ENCODE peak calls at places on chromosome X, in eight cellular contexts. I is hepatocyte, E is aorta, T is breast epithelium, K is lower lobe of right lung, S is mammary epithelial cell, L is BE2C, G is transverse colon. Z is an unnamed sample.

GRCh38 chrX:11770320-11770719 is 12.3 kb downstream of the MSL3 start:
- DNase-seq in S (peak; percentile 31), L (peak; percentile 8), K (peak; percentile 43), I (peak; percentile 55), T (no peak), E (no peak), G (peak; percentile 28), Z (peak; percentile 51)

GRCh38 chrX:94400488-94400887 is 726.5 kb downstream of the FAM133A start:
- DNase-seq in L (no peak), K (no peak), E (no peak), S (peak; percentile 98), T (peak; percentile 72), I (peak; percentile 18), G (no peak), Z (no peak)

GRCh38 chrX:96564595-96564994 is 120.0 kb upstream of the DIAPH2 start:
- DNase-seq in T (no peak), S (no peak), K (no peak), G (no peak), I (no peak), E (no peak), L (no peak), Z (no peak)

GRCh38 chrX:13102636-13103035 is 58.2 kb upstream of the FAM9C start:
- DNase-seq in I (no peak), G (no peak), T (no peak), L (no peak), S (no peak), K (no peak), E (no peak), Z (peak; percentile 51)

GRCh38 chrX:56248492-56248891 is 16.3 kb downstream of the KLF8 start:
- DNase-seq in G (peak; percentile 64), S (no peak), L (peak; percentile 40), I (peak; percentile 65), T (no peak), E (peak; percentile 47), K (peak; percentile 47), Z (peak; percentile 47)

GRCh38 chrX:55715847-55716246 is 1.7 kb upstream of the RRAGB start:
- DNase-seq in G (no peak), S (no peak), E (no peak), K (no peak), T (no peak), L (peak; percentile 4), I (no peak), Z (no peak)

GRCh38 chrX:31459361-31459760 is 387.5 kb upstream of the FTHL17 start:
- DNase-seq in I (no peak), T (no peak), E (no peak), S (no peak), L (no peak), G (no peak), K (no peak), Z (no peak)

GRCh38 chrX:13099121-13099520 is 54.7 kb upstream of the FAM9C start:
- DNase-seq in T (no peak), E (no peak), G (no peak), K (no peak), S (peak; percentile 54), I (no peak), L (no peak), Z (peak; percentile 76)

GRCh38 chrX:69163936-69164741 is 1.1 kb downstream of the PJA1 start:
- DNase-seq in G (peak; percentile 27), K (peak; percentile 53), S (no peak), T (no peak), E (no peak), I (peak; percentile 51), L (peak; percentile 31), Z (peak; percentile 13)

GRCh38 chrX:17154001-17154400 is 207.5 kb downstream of the REPS2 start:
- DNase-seq in G (no peak), K (no peak), E (no peak), L (no peak), I (no peak), S (peak; percentile 35), T (no peak), Z (no peak)

GRCh38 chrX:14872851-14873675 is at the start of the genes FANCB and MOSPD2:
- DNase-seq in T (peak; percentile 92), E (peak; percentile 97), K (peak; percentile 97), L (peak; percentile 95), I (peak; percentile 96), G (peak; percentile 95), S (peak; percentile 93), Z (peak; percentile 95)

GRCh38 chrX:38561951-38562719 is 793 bp downstream of the TSPAN7 start:
- DNase-seq in E (peak; percentile 47), L (peak; percentile 63), I (peak; percentile 37), G (peak; percentile 22), S (no peak), T (no peak), K (peak; percentile 44), Z (no peak)

GRCh38 chrX:154123241-154124219 is 20.5 kb upstream of the OPN1LW start:
- DNase-seq in E (no peak), K (peak; percentile 76), L (peak; percentile 27), T (no peak), G (peak; percentile 62), I (peak; percentile 26), S (no peak), Z (peak; percentile 52)

GRCh38 chrX:56232221-56233082 is at the start of gene KLF8:
- DNase-seq in L (no peak), E (peak; percentile 59), I (peak; percentile 58), K (peak; percentile 69), T (peak; percentile 43), S (peak; percentile 71), G (peak; percentile 68), Z (no peak)

GRCh38 chrX:63282077-63282476 is 69.1 kb downstream of the SPIN4 start:
- DNase-seq in G (no peak), S (no peak), E (no peak), T (no peak), I (no peak), K (no peak), L (no peak), Z (peak; percentile 21)

GRCh38 chrX:96464880-96465558 is 219.6 kb upstream of the DIAPH2 start:
- DNase-seq in T (no peak), G (no peak), L (no peak), I (no peak), E (no peak), S (no peak), K (no peak), Z (no peak)

GRCh38 chrX:129577877-129578276 is 37.8 kb downstream of the OCRL start:
- DNase-seq in T (no peak), G (no peak), K (no peak), L (no peak), E (no peak), I (no peak), S (no peak), Z (no peak)

GRCh38 chrX:41799661-41800060 is 75.7 kb downstream of the GPR82 start:
- DNase-seq in L (no peak), K (no peak), G (no peak), I (no peak), S (no peak), E (no peak), T (no peak), Z (no peak)

GRCh38 chrX:120350458-120351138 is 11.3 kb upstream of the ATP1B4 start:
- DNase-seq in L (no peak), T (no peak), E (no peak), I (no peak), K (no peak), G (no peak), S (no peak), Z (no peak)

GRCh38 chrX:129600981-129601424 is 53.8 kb downstream of the APLN start:
- DNase-seq in I (peak; percentile 34), T (no peak), L (no peak), S (peak; percentile 30), G (no peak), E (no peak), K (no peak), Z (peak; percentile 21)

GRCh38 chrX:74578137-74578536 is 36.3 kb downstream of the RLIM start:
- DNase-seq in I (no peak), S (no peak), L (no peak), G (no peak), K (no peak), T (no peak), E (no peak), Z (no peak)

GRCh38 chrX:13937370-13938052 is 92.2 kb downstream of the GEMIN8 start:
- DNase-seq in T (no peak), K (no peak), I (no peak), L (peak; percentile 26), E (no peak), S (no peak), G (no peak), Z (no peak)

GRCh38 chrX:37745354-37745753 is 34.5 kb upstream of the CYBB start:
- DNase-seq in S (peak; percentile 51), T (peak; percentile 47), E (peak; percentile 86), G (peak; percentile 84), I (peak; percentile 79), L (peak; percentile 68), K (peak; percentile 72), Z (peak; percentile 51)

GRCh38 chrX:112646651-112647050 is 33.1 kb downstream of the LHFPL1 start:
- DNase-seq in G (no peak), I (no peak), T (no peak), E (no peak), L (no peak), K (no peak), S (no peak), Z (no peak)

GRCh38 chrX:48974033-48974432 is 2.4 kb upstream of the KCND1 start:
- DNase-seq in L (no peak), T (no peak), I (no peak), K (no peak), E (no peak), G (no peak), S (no peak), Z (no peak)

GRCh38 chrX:9576059-9576458 is 111.2 kb downstream of the TBL1X start:
- DNase-seq in K (no peak), T (no peak), L (no peak), G (no peak), E (no peak), S (no peak), I (no peak), Z (no peak)
- H3K4me1 ChIP-seq in K (no peaks in the 10 kb centered on the region), T (no peaks in the 10 kb centered on the region), L (peaks cover 3% of the 10 kb centered on the region), G (no peaks in the 10 kb centered on the region), E (peaks cover under 1% of the 10 kb centered on the region), S (no peaks in the 10 kb centered on the region), I (no peaks in the 10 kb centered on the region), Z (peaks cover 3% of the 10 kb centered on the region)

GRCh38 chrX:6210230-6210629 is 18.4 kb downstream of the NLGN4X start:
- DNase-seq in T (no peak), E (no peak), I (no peak), G (no peak), L (no peak), S (no peak), K (no peak), Z (no peak)
- H3K4me1 ChIP-seq in T (no peaks in the 10 kb centered on the region), E (no peaks in the 10 kb centered on the region), I (no peaks in the 10 kb centered on the region), G (no peaks in the 10 kb centered on the region), L (no peaks in the 10 kb centered on the region), S (no peaks in the 10 kb centered on the region), K (no peaks in the 10 kb centered on the region), Z (no peaks in the 10 kb centered on the region)

GRCh38 chrX:148784859-148785655 is 284.6 kb downstream of the AFF2 start:
- DNase-seq in I (no peak), T (no peak), G (no peak), S (no peak), E (no peak), L (no peak), K (no peak), Z (no peak)
- H3K4me1 ChIP-seq in I (no peaks in the 10 kb centered on the region), T (no peaks in the 10 kb centered on the region), G (no peaks in the 10 kb centered on the region), S (no peaks in the 10 kb centered on the region), E (no peaks in the 10 kb centered on the region), L (no peaks in the 10 kb centered on the region), K (no peaks in the 10 kb centered on the region), Z (no peaks in the 10 kb centered on the region)

DNA sequence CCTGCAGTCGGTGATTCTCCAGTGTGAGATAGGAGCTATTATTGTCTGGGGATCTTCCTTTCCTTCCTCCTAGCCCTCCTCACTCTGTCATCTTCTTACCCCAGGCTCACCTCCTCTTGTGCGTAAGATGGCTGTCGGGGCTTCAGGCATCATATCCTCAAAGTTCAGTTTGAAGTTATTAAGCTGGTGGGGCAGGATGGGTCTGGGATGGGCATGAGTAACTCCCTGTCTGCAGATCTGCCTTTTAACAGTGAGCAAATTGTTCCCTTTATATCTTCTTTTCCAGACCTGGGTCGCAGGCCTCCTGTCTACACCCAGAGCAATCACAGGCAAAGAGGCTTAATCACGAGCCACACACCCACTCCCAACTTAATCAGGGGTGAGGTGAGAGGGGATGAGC is 900 bp upstream of the MTMR1 start:
- DNase-seq in I (no peak), L (no peak), G (no peak), K (no peak), T (no peak), S (no peak), E (no peak), Z (no peak)
- H3K4me1 ChIP-seq in I (no peaks in the 10 kb centered on the region), L (no peaks in the 10 kb centered on the region), G (no peaks in the 10 kb centered on the region), K (peaks cover 10% of the 10 kb centered on the region), T (no peaks in the 10 kb centered on the region), S (peaks cover 34% of the 10 kb centered on the region), E (peaks cover 5% of the 10 kb centered on the region), Z (peaks cover 20% of the 10 kb centered on the region)

Z was measured in endothelial cell of umbilical vein.